ENCODE peak calls at places on chromosomes 11 and 22, in nine cellular contexts. I, A, Z, U, N, R, F, E and O are unnamed samples.

GRCh38 chr22:35838849-35839646 is 121.4 kb downstream of the APOL5 start:
- DNase-seq in I (peak; percentile 68), A (peak; percentile 84), Z (peak; percentile 75), U (peak; percentile 68), N (no peak), R (no peak), F (no peak), E (peak; percentile 85), O (peak; percentile 14)

GRCh38 chr11:91435694-91436375 is 788.8 kb upstream of the FAT3 start:
- DNase-seq in I (peak; percentile 31), A (no peak), Z (no peak), U (no peak), N (no peak), R (no peak), F (no peak), E (no peak), O (no peak)

GRCh38 chr11:47514825-47515647 is 37.9 kb downstream of the CELF1 start:
- DNase-seq in I (no peak), A (peak; percentile 88), Z (peak; percentile 65), U (peak; percentile 95), N (no peak), R (no peak), F (no peak), E (peak; percentile 91), O (no peak)

GRCh38 chr22:36814796-36815195 is 2.0 kb downstream of the PVALB start:
- DNase-seq in I (no peak), A (no peak), Z (no peak), U (no peak), N (no peak), R (no peak), F (no peak), E (no peak), O (no peak)

GRCh38 chr22:39456262-39457046 is at the start of gene MGAT3:
- DNase-seq in I (no peak), A (no peak), Z (no peak), U (no peak), N (peak; percentile 75), R (no peak), F (no peak), E (no peak), O (no peak)

GRCh38 chr22:41939981-41940852 is 6.7 kb downstream of the CENPM start:
- DNase-seq in I (no peak), A (no peak), Z (no peak), U (no peak), N (peak; percentile 86), R (peak; percentile 4), F (peak; percentile 94), E (no peak), O (no peak)

GRCh38 chr11:59097113-59097708 is 9.8 kb upstream of the FAM111B start:
- DNase-seq in I (peak; percentile 56), A (peak; percentile 77), Z (peak; percentile 31), U (peak; percentile 42), N (no peak), R (peak; percentile 65), F (peak; percentile 59), E (peak; percentile 72), O (peak; percentile 51)

GRCh38 chr22:26463688-26464087 is 19.9 kb downstream of the HPS4 start:
- DNase-seq in I (no peak), A (no peak), Z (no peak), U (no peak), N (no peak), R (no peak), F (no peak), E (no peak), O (no peak)

GRCh38 chr11:100009728-100010127 is 677.4 kb upstream of the ARHGAP42 start:
- DNase-seq in I (no peak), A (no peak), Z (no peak), U (no peak), N (no peak), R (no peak), F (no peak), E (no peak), O (no peak)

GRCh38 chr11:19241260-19242183 is 777 bp upstream of the E2F8 start:
- DNase-seq in I (peak; percentile 80), A (no peak), Z (no peak), U (no peak), N (peak; percentile 84), R (peak; percentile 21), F (no peak), E (no peak), O (peak; percentile 44)

GRCh38 chr22:39960791-39961746 is 872 bp downstream of the TMA7B start:
- DNase-seq in I (no peak), A (peak; percentile 95), Z (peak; percentile 93), U (peak; percentile 99), N (no peak), R (no peak), F (peak; percentile 31), E (peak; percentile 81), O (no peak)

GRCh38 chr22:35600466-35600865 is 16.7 kb downstream of the MB start:
- DNase-seq in I (no peak), A (no peak), Z (no peak), U (no peak), N (no peak), R (no peak), F (no peak), E (no peak), O (no peak)

GRCh38 chr11:8779107-8779506 is 96.5 kb downstream of the RPL27A start:
- DNase-seq in I (no peak), A (no peak), Z (no peak), U (no peak), N (no peak), R (no peak), F (no peak), E (no peak), O (no peak)

GRCh38 chr11:1279674-1280055 is 29.8 kb downstream of the TOLLIP start:
- DNase-seq in I (no peak), A (no peak), Z (no peak), U (no peak), N (peak; percentile 51), R (no peak), F (no peak), E (no peak), O (no peak)

GRCh38 chr11:46389450-46390330 is 1.9 kb downstream of the CHRM4 start:
- DNase-seq in I (peak; percentile 93), A (peak; percentile 69), Z (peak; percentile 59), U (peak; percentile 55), N (peak; percentile 88), R (peak; percentile 89), F (no peak), E (peak; percentile 45), O (peak; percentile 82)

GRCh38 chr11:113874096-113874919 is 1.1 kb downstream of the USP28 start:
- DNase-seq in I (no peak), A (peak; percentile 20), Z (peak; percentile 23), U (peak; percentile 8), N (no peak), R (no peak), F (no peak), E (peak; percentile 19), O (no peak)

GRCh38 chr11:70358797-70359196 is 39.5 kb upstream of the CTTN start:
- DNase-seq in I (no peak), A (no peak), Z (no peak), U (no peak), N (no peak), R (no peak), F (no peak), E (no peak), O (no peak)

GRCh38 chr11:74072286-74072685 is 63.4 kb upstream of the UCP3 start:
- DNase-seq in I (no peak), A (no peak), Z (no peak), U (no peak), N (no peak), R (no peak), F (no peak), E (no peak), O (no peak)

GRCh38 chr11:128458316-128458715 is 129.0 kb downstream of the ETS1 start:
- DNase-seq in I (no peak), A (peak; percentile 90), Z (peak; percentile 78), U (peak; percentile 93), N (no peak), R (no peak), F (no peak), E (peak; percentile 76), O (no peak)

GRCh38 chr11:108340958-108341357 is 118.1 kb downstream of the ATM start:
- DNase-seq in I (no peak), A (no peak), Z (peak; percentile 96), U (no peak), N (no peak), R (no peak), F (no peak), E (no peak), O (no peak)

GRCh38 chr11:102452461-102453285 is at the start of gene TMEM123:
- DNase-seq in I (peak; percentile 90), A (peak; percentile 52), Z (peak; percentile 67), U (peak; percentile 63), N (peak; percentile 93), R (peak; percentile 74), F (peak; percentile 83), E (peak; percentile 46), O (peak; percentile 69)
- TF ChIP-seq CTCF in I (peak; percentile 9), A (no peak), Z (no peak), U (no peak), N (no peak), R (no peak), F (no peak), E (no peak), O (no peak)

DNA sequence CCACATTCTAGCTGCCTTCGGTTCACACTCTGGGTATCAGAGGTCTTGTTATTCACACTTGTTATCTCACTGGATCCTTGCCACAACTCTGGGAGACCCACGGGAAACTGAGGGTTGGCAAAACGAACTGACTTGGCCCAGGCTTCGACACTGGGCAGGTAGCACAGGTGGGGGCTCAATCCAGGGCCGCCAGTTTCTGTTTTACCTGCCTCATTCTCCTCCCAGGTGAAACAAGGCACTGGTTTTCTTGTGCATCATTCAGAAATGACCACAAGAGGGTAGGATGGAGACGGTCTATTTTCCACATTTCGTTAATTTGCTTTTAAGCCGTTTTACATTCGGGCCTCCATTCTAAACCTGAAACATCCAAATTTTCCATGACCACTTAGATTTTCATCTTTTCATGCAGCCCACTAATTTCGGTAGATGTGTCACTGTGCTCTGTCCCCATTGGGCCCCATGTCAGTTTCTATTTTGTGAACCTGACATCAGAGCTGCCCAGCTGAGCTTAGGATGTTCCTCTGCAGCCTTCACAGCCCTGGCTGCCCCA is 108.1 kb downstream of the KIAA1671 start:
- DNase-seq in I (no peak), A (no peak), Z (no peak), U (no peak), N (no peak), R (no peak), F (no peak), E (peak; percentile 33), O (no peak)
- TF ChIP-seq CTCF in I (peak; percentile 39), A (no peak), Z (peak; percentile 24), U (peak; percentile 2), N (no peak), R (peak; percentile 11), F (peak; percentile 70), E (peak; percentile 63), O (peak; percentile 38)

DNA sequence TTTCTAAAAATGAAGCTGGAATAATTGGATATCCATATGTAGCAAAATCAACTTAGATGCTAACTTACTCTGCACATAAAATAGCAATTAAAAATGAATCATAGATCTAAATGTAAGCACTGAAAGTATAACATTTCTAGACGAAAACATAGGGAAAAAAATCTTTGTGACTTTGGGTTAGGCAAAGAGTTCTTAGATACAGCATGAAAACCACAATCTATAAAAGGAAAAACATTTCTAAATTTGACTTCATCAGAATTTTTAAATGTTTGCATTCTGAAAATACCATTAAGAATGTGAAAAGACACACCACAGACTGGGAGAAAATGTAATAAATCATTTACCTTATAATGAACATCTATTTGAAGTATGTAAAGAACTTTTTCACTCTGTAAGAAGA is 128.8 kb downstream of the APIP start:
- DNase-seq in I (no peak), A (no peak), Z (no peak), U (no peak), N (no peak), R (no peak), F (no peak), E (no peak), O (no peak)
- TF ChIP-seq CTCF in I (no peak), A (no peak), Z (no peak), U (no peak), N (no peak), R (no peak), F (no peak), E (no peak), O (no peak)

GRCh38 chr11:57049749-57050148 is 61.0 kb downstream of the OR5AK2 start:
- DNase-seq in I (peak; percentile 33), A (no peak), Z (no peak), U (no peak), N (no peak), R (no peak), F (no peak), E (no peak), O (no peak)
- TF ChIP-seq CTCF in I (no peak), A (no peak), Z (no peak), U (no peak), N (no peak), R (no peak), F (no peak), E (no peak), O (no peak)